ENCODE peak calls at places on chromosomes 7 and 10, in six cellular contexts. W is amniotic stem cell; D is posterior cingulate gyrus; N is lower lobe of right lung; F is stimulated activated CD4-positive, alpha-beta T cell treated with anti-CD3 and anti-CD28 coated beads, Interleukin-12 subunit alpha, Interleukin-12 subunit beta, amount 100 ng/mL, for 48 hours; T is fibroblast of the conjunctiva. Q is an unnamed sample.

GRCh38 chr7:137919987-137920386 is 73.2 kb upstream of the DGKI start:
- DNase-seq in N (no peak), T (no peak), W (no peak), D (no peak), F (no peak), Q (no peak)

GRCh38 chr7:25805027-25805687 is 346.8 kb upstream of the NFE2L3 start:
- DNase-seq in F (no peak), D (no peak), N (no peak), W (peak; percentile 86), T (peak; percentile 8), Q (peak; percentile 15)

GRCh38 chr10:72126184-72126871 is 38.0 kb upstream of the SPOCK2 start:
- DNase-seq in W (no peak), D (no peak), N (no peak), T (peak; percentile 71), F (no peak), Q (no peak)

GRCh38 chr10:30819306-30820190 is 190.0 kb upstream of the LYZL2 start:
- DNase-seq in W (no peak), F (no peak), N (no peak), T (no peak), D (no peak), Q (peak; percentile 24)

GRCh38 chr7:92652536-92652935 is 62.3 kb upstream of the FAM133B start:
- DNase-seq in W (no peak), N (no peak), F (no peak), T (no peak), D (no peak), Q (no peak)

GRCh38 chr10:11581213-11581612 is 30.2 kb downstream of the USP6NL start:
- DNase-seq in N (no peak), T (no peak), W (no peak), D (no peak), F (no peak), Q (no peak)

GRCh38 chr7:50496541-50496940 is 46.4 kb upstream of the FIGNL1 start:
- DNase-seq in N (no peak), F (no peak), T (no peak), D (no peak), W (no peak), Q (no peak)

GRCh38 chr7:142854505-142855400 is at the start of gene EPHB6:
- DNase-seq in N (peak; percentile 83), T (no peak), W (peak; percentile 23), F (no peak), D (peak; percentile 56), Q (no peak)

GRCh38 chr10:125231116-125231812 is 70.9 kb upstream of the CTBP2 start:
- DNase-seq in N (no peak), D (no peak), F (no peak), T (peak; percentile 79), W (peak; percentile 90), Q (peak; percentile 91)

GRCh38 chr7:2632717-2633537 is 1.1 kb downstream of the TTYH3 start:
- DNase-seq in N (peak; percentile 81), D (no peak), W (no peak), F (no peak), T (no peak), Q (no peak)

Q was measured in HS-5.